ENCODE peak calls at places on chromosomes 3 and 15, in four cellular contexts. K is CD4-positive, alpha-beta T cell; C is activated naive CD4-positive, alpha-beta T cell treated with anti-CD3 and anti-CD28 coated beads, Interleukin-2, amount 10 ng/mL, durations not matched to agents 7 days and 5 days; B is stimulated activated CD4-positive, alpha-beta T cell treated with anti-CD3 and anti-CD28 coated beads, Interleukin-4, amount 100 ng/mL, for 48 hours. Q is an unnamed sample.

GRCh38 chr3:115931581-115931980 is 308.3 kb downstream of the GAP43 start:
- DNase-seq in C (no peak), K (no peak), B (no peak), Q (no peak)

GRCh38 chr3:24156466-24156865 is 211.4 kb downstream of the NR1D2 start:
- DNase-seq in B (no peak), K (no peak), C (no peak), Q (no peak)

GRCh38 chr3:125318497-125318847 is 56.7 kb downstream of the ZNF148 start:
- DNase-seq in B (no peak), K (no peak), C (no peak), Q (no peak)

GRCh38 chr15:40501487-40501886 is 30.7 kb downstream of the CHST14 start:
- DNase-seq in K (no peak), B (no peak), C (no peak), Q (no peak)

GRCh38 chr3:31973837-31974236 is 7.2 kb downstream of the OSBPL10 start:
- DNase-seq in K (no peak), B (no peak), C (no peak), Q (no peak)

GRCh38 chr3:31066999-31067398 is 172.5 kb upstream of the GADL1 start:
- DNase-seq in B (no peak), K (no peak), C (no peak), Q (no peak)

GRCh38 chr15:78322243-78322642 is 17.9 kb upstream of the CRABP1 start:
- DNase-seq in K (no peak), C (peak), B (no peak), Q (no peak)

GRCh38 chr15:41919954-41920538 is 26.2 kb upstream of the SPTBN5 start:
- DNase-seq in K (no peak), C (no peak), B (no peak), Q (peak)

GRCh38 chr3:15562560-15562959 is 38.8 kb downstream of the HACL1 start:
- DNase-seq in B (no peak), K (no peak), C (no peak), Q (no peak)

GRCh38 chr3:112974894-112975293 is at the start of gene CD200R1:
- DNase-seq in K (no peak), B (no peak), C (no peak), Q (no peak)

GRCh38 chr3:48240000-48240710 is 749 bp upstream of the ZNF589 start:
- DNase-seq in B (no peak), C (no peak), K (no peak), Q (no peak)

GRCh38 chr15:29687939-29688884 is 134.1 kb downstream of the TJP1 start:
- DNase-seq in C (no peak), K (no peak), B (no peak), Q (peak)

GRCh38 chr3:99990179-99990578 is 124.1 kb downstream of the FILIP1L start:
- DNase-seq in K (no peak), C (no peak), B (no peak), Q (no peak)

Q was measured in colonic mucosa.